ENCODE peak calls at places on chromosomes 4 and X, in five cellular contexts. E is Peyer's patch, W is heart left ventricle, K is mesendoderm, S is kidney. Z is an unnamed sample.
A peak's percentile ranks its signal among the peaks of the same experiment; 100 is the strongest.

GRCh38 chr4:94623507-94623906 is 134.2 kb upstream of the BMPR1B start:
- DNase-seq in E (no peak), W (no peak), K (no peak), S (no peak), Z (no peak)

GRCh38 chrX:39017062-39017461 is 215.8 kb downstream of the MID1IP1 start:
- DNase-seq in E (no peak), W (no peak), K (no peak), S (no peak), Z (no peak)

GRCh38 chrX:27057883-27058282 is 405.3 kb downstream of the PPP4R3C start:
- DNase-seq in E (no peak), W (no peak), K (no peak), S (no peak), Z (no peak)

GRCh38 chr4:89300490-89300889 is 7.1 kb downstream of the GPRIN3 start:
- DNase-seq in E (no peak), W (no peak), K (no peak), S (no peak), Z (no peak)

GRCh38 chr4:145613546-145614234 is 5.5 kb upstream of the MMAA start:
- DNase-seq in E (no peak), W (no peak), K (no peak), S (no peak), Z (no peak)

GRCh38 chr4:41594439-41594838 is 56.5 kb downstream of the LIMCH1 start:
- DNase-seq in E (no peak), W (peak; percentile 59), K (no peak), S (no peak), Z (no peak)

GRCh38 chr4:177016541-177017141 is 223.9 kb upstream of the VEGFC start:
- DNase-seq in E (no peak), W (no peak), K (no peak), S (no peak), Z (no peak)

GRCh38 chr4:21652508-21653108 is 296.0 kb downstream of the KCNIP4 start:
- DNase-seq in E (no peak), W (no peak), K (no peak), S (no peak), Z (no peak)

GRCh38 chr4:187363453-187363852 is 632.1 kb upstream of the ZFP42 start:
- DNase-seq in E (no peak), W (no peak), K (no peak), S (no peak), Z (no peak)

GRCh38 chr4:7223566-7223965 is 31.2 kb downstream of the SORCS2 start:
- DNase-seq in E (no peak), W (no peak), K (no peak), S (no peak), Z (no peak)

GRCh38 chr4:123977623-123978022 is 581.0 kb downstream of the SPRY1 start:
- DNase-seq in E (no peak), W (no peak), K (no peak), S (no peak), Z (no peak)

GRCh38 chrX:64850371-64851082 is 125.7 kb downstream of the ZC4H2 start:
- DNase-seq in E (no peak), W (no peak), K (no peak), S (no peak), Z (peak; percentile 29)

GRCh38 chrX:13334491-13334890 is 14.6 kb upstream of the ATXN3L start:
- DNase-seq in E (no peak), W (no peak), K (peak; percentile 62), S (no peak), Z (no peak)

GRCh38 chr4:54527532-54527931 is 130.2 kb upstream of the KIT start:
- DNase-seq in E (no peak), W (no peak), K (no peak), S (no peak), Z (no peak)

GRCh38 chr4:185634066-185634652 is 98.9 kb upstream of the PDLIM3 start:
- DNase-seq in E (no peak), W (no peak), K (peak; percentile 44), S (no peak), Z (peak; percentile 27)

GRCh38 chr4:42280327-42281095 is 116.8 kb upstream of the SHISA3 start:
- DNase-seq in E (no peak), W (no peak), K (peak; percentile 44), S (no peak), Z (no peak)

GRCh38 chr4:153511104-153511503 is 44.9 kb downstream of the TMEM131L start:
- DNase-seq in E (no peak), W (no peak), K (no peak), S (no peak), Z (no peak)

GRCh38 chr4:41656572-41657301 is 91.8 kb downstream of the PHOX2B start:
- DNase-seq in E (no peak), W (no peak), K (peak; percentile 10), S (no peak), Z (no peak)

GRCh38 chr4:187118731-187119130 is 395.1 kb upstream of the FAT1 start:
- DNase-seq in E (no peak), W (no peak), K (no peak), S (no peak), Z (no peak)

GRCh38 chrX:69046996-69047490 is 118.2 kb downstream of the PJA1 start:
- DNase-seq in E (no peak), W (no peak), K (no peak), S (no peak), Z (no peak)

GRCh38 chrX:77160301-77160700 is 286.9 kb upstream of the FGF16 start:
- DNase-seq in E (no peak), W (no peak), K (peak; percentile 24), S (no peak), Z (no peak)

GRCh38 chr4:5033266-5033945 is 14.1 kb upstream of the CYTL1 start:
- DNase-seq in E (no peak), W (no peak), K (no peak), S (no peak), Z (no peak)

GRCh38 chr4:7854697-7855370 is 84.8 kb downstream of the AFAP1 start:
- DNase-seq in E (peak; percentile 38), W (no peak), K (no peak), S (no peak), Z (peak; percentile 58)

GRCh38 chrX:54710920-54711319 is 87.1 kb downstream of the ITIH6 start:
- DNase-seq in E (no peak), W (no peak), K (no peak), S (no peak), Z (no peak)
- H3K27ac ChIP-seq in E (no peak overlapping the region), W (no peak overlapping the region), K (no peak overlapping the region), S (no peak overlapping the region), Z (no peak overlapping the region)

GRCh38 chrX:44971674-44972073 is 98.7 kb downstream of the KDM6A start:
- DNase-seq in E (no peak), W (no peak), K (no peak), S (no peak), Z (no peak)

GRCh38 chrX:44972132-44972531 is 99.1 kb downstream of the KDM6A start:
- DNase-seq in E (no peak), W (no peak), K (no peak), S (no peak), Z (no peak)

GRCh38 chrX:44962944-44963343 is 90.0 kb downstream of the KDM6A start:
- DNase-seq in E (no peak), W (no peak), K (no peak), S (no peak), Z (no peak)

GRCh38 chrX:44970709-44971108 is 97.7 kb downstream of the KDM6A start:
- DNase-seq in E (no peak), W (no peak), K (no peak), S (no peak), Z (no peak)

DNA sequence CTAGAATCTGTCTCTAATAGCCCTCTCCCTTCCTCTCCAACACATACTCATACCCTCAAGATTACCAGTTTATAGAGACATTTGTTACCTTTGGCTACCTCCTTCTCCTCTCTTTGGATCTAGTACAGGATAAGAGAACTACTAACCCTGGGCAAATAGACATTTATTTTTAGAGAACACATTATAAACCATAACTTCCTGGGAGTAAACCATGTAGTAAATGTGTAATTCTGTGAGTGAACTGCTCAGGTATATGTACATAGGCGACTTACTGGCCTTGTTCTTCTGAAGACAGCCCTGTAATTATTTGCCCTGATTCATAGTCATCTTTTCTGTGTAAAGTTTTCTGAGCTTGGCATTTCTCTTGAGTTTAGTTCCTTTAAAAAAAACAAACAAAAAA is 94.2 kb downstream of the KDM6A start:
- DNase-seq in E (no peak), W (no peak), K (no peak), S (no peak), Z (no peak)
- H3K36me3 ChIP-seq in E (no peaks in the 10 kb centered on the region), W (no peaks in the 10 kb centered on the region), K (no peaks in the 10 kb centered on the region), S (no peaks in the 10 kb centered on the region), Z (peaks cover 2% of the 10 kb centered on the region)

GRCh38 chr4:102429553-102429952 is 71.6 kb upstream of the NFKB1 start:
- DNase-seq in E (no peak), W (no peak), K (peak; percentile 75), S (no peak), Z (no peak)
- H3K4me3 ChIP-seq in E (no peak overlapping the region), W (no peak overlapping the region), K (no peak overlapping the region), S (no peak overlapping the region), Z (no peak overlapping the region)

GRCh38 chr4:57163530-57164459 is 53.6 kb upstream of the IGFBP7 start:
- DNase-seq in E (peak; percentile 47), W (peak; percentile 91), K (peak; percentile 92), S (peak; percentile 93), Z (peak; percentile 61)
- H3K27ac ChIP-seq in E (peak overlapping the region; percentile 27), W (peak overlapping the region; percentile 74), K (no peak overlapping the region), S (peak overlapping the region; percentile 64), Z (peak overlapping the region; percentile 20)

GRCh38 chr4:3211866-3212265 is 37.1 kb upstream of the MSANTD1 start:
- DNase-seq in E (no peak), W (no peak), K (no peak), S (no peak), Z (no peak)
- H3K36me3 ChIP-seq in E (peaks cover 83% of the 10 kb centered on the region), W (peaks cover 98% of the 10 kb centered on the region), K (peaks cover 31% of the 10 kb centered on the region), S (peaks cover 47% of the 10 kb centered on the region), Z (peaks cover 93% of the 10 kb centered on the region)

GRCh38 chr4:108465886-108466491 is 154.4 kb upstream of the RPL34 start:
- DNase-seq in E (no peak), W (no peak), K (no peak), S (no peak), Z (no peak)
- H3K4me3 ChIP-seq in E (no peak overlapping the region), W (no peak overlapping the region), K (no peak overlapping the region), S (no peak overlapping the region), Z (no peak overlapping the region)

DNA sequence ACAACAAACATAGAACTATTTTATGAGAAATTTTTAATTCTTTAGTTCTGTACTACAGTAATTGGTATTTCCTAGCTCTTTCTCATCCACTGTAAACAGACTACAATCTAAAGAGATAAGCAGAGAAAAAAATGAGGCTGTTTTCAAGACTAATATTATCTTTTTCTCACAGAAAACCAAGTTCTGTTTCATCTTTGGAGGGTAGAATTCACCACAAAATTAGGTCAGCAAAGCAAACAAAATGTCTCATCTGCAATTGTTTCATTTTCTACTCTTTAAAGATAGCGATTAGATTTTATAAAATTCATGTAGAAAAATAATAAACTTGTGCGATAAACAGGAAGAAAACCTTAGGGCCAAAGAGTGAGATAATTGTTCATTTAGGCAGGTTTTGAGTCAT is 10.8 kb downstream of the APOO start:
- DNase-seq in E (no peak), W (no peak), K (no peak), S (no peak), Z (no peak)
- H3K27ac ChIP-seq in E (no peak overlapping the region), W (no peak overlapping the region), K (no peak overlapping the region), S (no peak overlapping the region), Z (peak overlapping the region; percentile 37)

Z was measured in CD4-positive, CD25-positive, alpha-beta regulatory T cell.